ENCODE peak calls at places on chromosomes 4 and X, in five cellular contexts. F is caudate nucleus, K is T-cell, G is fibroblast of lung, X is lung. D is an unnamed sample.

GRCh38 chr4:6250235-6250983 is 19.2 kb upstream of the WFS1 start:
- DNase-seq in X (no peak), K (peak), F (peak), G (peak), D (peak)

GRCh38 chr4:102586002-102586643 is 85.0 kb downstream of the NFKB1 start:
- DNase-seq in G (no peak), K (no peak), X (no peak), F (no peak), D (no peak)

GRCh38 chrX:120380699-120381098 is 18.8 kb downstream of the ATP1B4 start:
- DNase-seq in K (peak), F (no peak), X (no peak), G (no peak), D (no peak)

GRCh38 chr4:4625488-4625887 is 83.6 kb upstream of the STX18 start:
- DNase-seq in G (no peak), K (no peak), X (no peak), F (no peak), D (peak)

GRCh38 chr4:38917481-38918025 is 49.9 kb downstream of the FAM114A1 start:
- DNase-seq in G (peak), K (no peak), X (no peak), F (no peak), D (no peak)

GRCh38 chr4:123168812-123169211 is 227.8 kb upstream of the SPRY1 start:
- DNase-seq in X (no peak), G (peak), F (no peak), K (no peak), D (no peak)

GRCh38 chr4:67576538-67576937 is 18.0 kb downstream of the STAP1 start:
- DNase-seq in G (no peak), K (no peak), X (no peak), F (no peak), D (no peak)

GRCh38 chrX:38260231-38260630 is 39.6 kb upstream of the SRPX start:
- DNase-seq in X (no peak), F (no peak), K (no peak), G (no peak), D (peak)

GRCh38 chr4:126137782-126138170 is 823.0 kb downstream of the FAT4 start:
- DNase-seq in G (no peak), K (no peak), F (no peak), X (no peak), D (no peak)

GRCh38 chr4:164977243-164978164 is at the start of gene TRIM61:
- DNase-seq in K (peak), G (peak), F (peak), X (peak), D (peak)

GRCh38 chrX:2691543-2692220 is 587 bp downstream of the CD99 start:
- DNase-seq in G (peak), F (no peak), X (peak), K (no peak), D (peak)

GRCh38 chr4:184906480-184907097 is 80.8 kb upstream of the ACSL1 start:
- DNase-seq in G (no peak), F (no peak), K (no peak), X (no peak), D (no peak)

GRCh38 chr4:3022112-3022511 is 52.2 kb downstream of the HTT-AS start:
- DNase-seq in F (no peak), K (no peak), X (no peak), G (no peak), D (no peak)

GRCh38 chr4:185237185-185237584 is 27.8 kb downstream of the SNX25 start:
- DNase-seq in X (no peak), K (no peak), G (no peak), F (no peak), D (no peak)

GRCh38 chrX:78123190-78123589 is 16.3 kb downstream of the TAF9B start:
- DNase-seq in F (no peak), X (no peak), G (peak), K (no peak), D (no peak)

GRCh38 chrX:151870603-151871002 is 42.1 kb upstream of the MAGEA4 start:
- DNase-seq in X (no peak), F (no peak), G (peak), K (no peak), D (peak)

GRCh38 chr4:102299708-102300107 is 45.6 kb downstream of the SLC39A8 start:
- DNase-seq in F (no peak), G (peak), K (peak), X (peak), D (peak)

GRCh38 chr4:3371581-3372001 is 70.2 kb upstream of the HGFAC start:
- DNase-seq in K (no peak), X (no peak), G (peak), F (no peak), D (no peak)

GRCh38 chr4:81785338-81785737 is 313.6 kb upstream of the RASGEF1B start:
- DNase-seq in F (no peak), G (no peak), X (no peak), K (no peak), D (no peak)

GRCh38 chr4:88600129-88600849 is 8.0 kb downstream of the HERC3 start:
- DNase-seq in F (no peak), G (peak), K (no peak), X (no peak), D (peak)

GRCh38 chr4:16745009-16745408 is 153.4 kb downstream of the LDB2 start:
- DNase-seq in F (no peak), G (peak), K (no peak), X (no peak), D (peak)

GRCh38 chrX:100973411-100973810 is 3.9 kb downstream of the ARL13A start:
- DNase-seq in F (no peak), G (peak), X (no peak), K (no peak), D (no peak)

GRCh38 chr4:76687730-76688441 is 210.1 kb downstream of the SOWAHB start:
- DNase-seq in G (no peak), X (no peak), K (no peak), F (no peak), D (no peak)

GRCh38 chrX:136731207-136731782 is 49.4 kb downstream of the ARHGEF6 start:
- DNase-seq in G (no peak), F (no peak), K (no peak), X (no peak), D (no peak)

GRCh38 chr4:1511441-1512041 is 105.3 kb upstream of the NKX1-1 start:
- DNase-seq in G (peak), X (no peak), K (peak), F (no peak), D (no peak)

GRCh38 chrX:65601530-65602281 is 65.7 kb upstream of the MSN start:
- DNase-seq in F (peak), G (peak), K (peak), X (peak), D (peak)

GRCh38 chr4:23934915-23935314 is 45.1 kb upstream of the PPARGC1A start:
- DNase-seq in K (no peak), G (peak), F (peak), X (peak), D (peak)

GRCh38 chr4:149749769-149750168 is 65.9 kb downstream of the IQCM start:
- DNase-seq in F (no peak), G (no peak), K (no peak), X (no peak), D (no peak)

GRCh38 chrX:1685460-1685859 is 70.6 kb downstream of the ASMT start:
- DNase-seq in F (no peak), G (no peak), K (no peak), X (no peak), D (no peak)

GRCh38 chr4:27046851-27047250 is 186.2 kb downstream of the STIM2 start:
- DNase-seq in K (no peak), G (no peak), X (no peak), F (no peak), D (no peak)

GRCh38 chr4:122747883-122748282 is 15.4 kb downstream of the BBS12 start:
- DNase-seq in K (no peak), X (no peak), G (peak), F (no peak), D (peak)

GRCh38 chr4:2537011-2537830 is 774 bp downstream of the FAM193A start:
- DNase-seq in X (peak), G (peak), F (peak), K (peak), D (peak)

GRCh38 chr4:55754754-55755350 is 64.7 kb upstream of the EXOC1L start:
- DNase-seq in X (no peak), G (peak), F (no peak), K (no peak), D (no peak)

GRCh38 chr4:28916585-28916984 is 1803.6 kb upstream of the PCDH7 start:
- DNase-seq in G (no peak), X (no peak), F (no peak), K (no peak), D (no peak)

D was measured in AG20443.